ENCODE peak calls at places on chromosomes 4 and X, in seven cellular contexts. G, B, F, M, D, P and Z are unnamed samples.

GRCh38 chr4:124529131-124529530 is 183.4 kb downstream of the ANKRD50 start:
- DNase-seq in G (no peak), B (no peak), F (no peak), M (no peak), D (no peak), P (no peak), Z (peak; percentile 1)

GRCh38 chr4:101393256-101393655 is 45.9 kb upstream of the PPP3CA start:
- DNase-seq in G (peak; percentile 25), B (no peak), F (peak; percentile 25), M (no peak), D (peak; percentile 15), P (no peak), Z (peak; percentile 46)

GRCh38 chr4:141028024-141028529 is 105.2 kb downstream of the RNF150 start:
- DNase-seq in G (peak; percentile 25), B (no peak), F (peak; percentile 42), M (no peak), D (no peak), P (no peak), Z (peak; percentile 88)

GRCh38 chrX:134171661-134172587 is 65.1 kb upstream of the CCDC160 start:
- DNase-seq in G (no peak), B (peak; percentile 18), F (no peak), M (peak; percentile 48), D (peak; percentile 5), P (peak; percentile 75), Z (peak; percentile 11)

GRCh38 chr4:85968945-85969830 is 390.7 kb downstream of the MAPK10 start:
- DNase-seq in G (peak; percentile 42), B (peak; percentile 52), F (no peak), M (no peak), D (peak; percentile 31), P (peak; percentile 57), Z (peak; percentile 73)

GRCh38 chrX:40912166-40912565 is 173.1 kb upstream of the USP9X start:
- DNase-seq in G (no peak), B (no peak), F (no peak), M (no peak), D (no peak), P (no peak), Z (no peak)

GRCh38 chrX:20487227-20487626 is 220.5 kb upstream of the RPS6KA3 start:
- DNase-seq in G (no peak), B (no peak), F (peak; percentile 1), M (no peak), D (no peak), P (no peak), Z (peak; percentile 21)

GRCh38 chr4:18536420-18536819 is 514.9 kb upstream of the LCORL start:
- DNase-seq in G (no peak), B (no peak), F (no peak), M (no peak), D (peak; percentile 44), P (no peak), Z (no peak)

GRCh38 chrX:2500091-2500680 is 590 bp downstream of the DHRSX start:
- DNase-seq in G (peak; percentile 79), B (no peak), F (no peak), M (peak; percentile 60), D (peak; percentile 79), P (peak; percentile 49), Z (peak; percentile 46)

GRCh38 chrX:10457092-10457491 is 163.3 kb downstream of the MID1 start:
- DNase-seq in G (peak; percentile 54), B (no peak), F (no peak), M (no peak), D (no peak), P (no peak), Z (peak; percentile 79)

GRCh38 chrX:2701600-2701999 is 10.5 kb downstream of the CD99 start:
- DNase-seq in G (no peak), B (no peak), F (no peak), M (no peak), D (no peak), P (peak; percentile 81), Z (no peak)

GRCh38 chrX:39848243-39848642 is 249.5 kb downstream of the BCOR start:
- DNase-seq in G (peak; percentile 30), B (no peak), F (no peak), M (no peak), D (no peak), P (no peak), Z (no peak)

GRCh38 chrX:67721321-67721720 is 177.5 kb downstream of the AR start:
- DNase-seq in G (no peak), B (no peak), F (no peak), M (no peak), D (no peak), P (no peak), Z (no peak)

GRCh38 chr4:36243355-36244256 is 708 bp downstream of the ARAP2 start:
- DNase-seq in G (peak; percentile 7), B (peak; percentile 26), F (no peak), M (peak; percentile 35), D (peak; percentile 47), P (no peak), Z (peak; percentile 8)

GRCh38 chrX:40153335-40154221 is 55.8 kb upstream of the BCOR start:
- DNase-seq in G (peak; percentile 41), B (peak; percentile 63), F (no peak), M (peak; percentile 74), D (no peak), P (peak; percentile 68), Z (peak; percentile 70)

GRCh38 chrX:107718156-107718621 is 57.4 kb downstream of the TSC22D3 start:
- DNase-seq in G (peak; percentile 77), B (peak; percentile 54), F (no peak), M (peak; percentile 67), D (peak; percentile 55), P (peak; percentile 78), Z (peak; percentile 87)

GRCh38 chrX:12949927-12950656 is 24.8 kb upstream of the TMSB4X start:
- DNase-seq in G (peak; percentile 74), B (peak; percentile 29), F (no peak), M (peak; percentile 74), D (no peak), P (no peak), Z (peak; percentile 84)

GRCh38 chrX:130878350-130879341 is 24.4 kb downstream of the ENOX2 start:
- DNase-seq in G (peak; percentile 50), B (peak; percentile 35), F (peak; percentile 42), M (no peak), D (peak; percentile 4), P (no peak), Z (peak; percentile 87)

GRCh38 chr4:150078041-150078995 is at the start of gene DCLK2:
- DNase-seq in G (peak; percentile 93), B (no peak), F (no peak), M (peak; percentile 94), D (peak; percentile 93), P (peak; percentile 78), Z (peak; percentile 79)

GRCh38 chr4:89913623-89914022 is 19.0 kb downstream of the MMRN1 start:
- DNase-seq in G (no peak), B (no peak), F (no peak), M (no peak), D (no peak), P (no peak), Z (no peak)

GRCh38 chr4:8582941-8583654 is 2.9 kb downstream of the GPR78 start:
- DNase-seq in G (no peak), B (no peak), F (no peak), M (no peak), D (no peak), P (no peak), Z (no peak)

GRCh38 chr4:83438719-83439118 is 16.9 kb downstream of the HELQ start:
- DNase-seq in G (no peak), B (no peak), F (no peak), M (no peak), D (no peak), P (no peak), Z (peak; percentile 5)

GRCh38 chrX:30580641-30581040 is 3.1 kb upstream of the TASL start:
- DNase-seq in G (no peak), B (peak; percentile 29), F (no peak), M (no peak), D (no peak), P (no peak), Z (no peak)

GRCh38 chr4:163280703-163281519 is 51.5 kb downstream of the NPY1R start:
- DNase-seq in G (no peak), B (no peak), F (no peak), M (no peak), D (no peak), P (no peak), Z (no peak)

GRCh38 chrX:13009844-13010243 is 34.6 kb downstream of the FAM9C start:
- DNase-seq in G (no peak), B (no peak), F (no peak), M (no peak), D (no peak), P (no peak), Z (no peak)

GRCh38 chr4:128649161-128649560 is 160.3 kb upstream of the JADE1 start:
- DNase-seq in G (no peak), B (no peak), F (no peak), M (no peak), D (no peak), P (no peak), Z (no peak)

GRCh38 chr4:140743194-140743931 is 12.8 kb downstream of the TBC1D9 start:
- DNase-seq in G (peak; percentile 8), B (no peak), F (no peak), M (no peak), D (peak; percentile 20), P (peak; percentile 21), Z (peak; percentile 59)

GRCh38 chr4:16516796-16517413 is 290.6 kb upstream of the TAPT1 start:
- DNase-seq in G (peak; percentile 49), B (peak; percentile 3), F (no peak), M (peak; percentile 54), D (peak; percentile 26), P (peak; percentile 70), Z (peak; percentile 73)